ENCODE peak calls at places on chromosomes 3 and 15, in seven cellular contexts. W is transverse colon; Z is CD8-positive, alpha-beta memory T cell; D is uterus; S is heart left ventricle; Y is GM23248; U is mucosa of descending colon. Q is an unnamed sample. For H3K4me1, the result is how much of the 10 kb centered on the place peaks cover.

GRCh38 chr3:141875893-141876380 is 506 bp upstream of the ATP1B3 start:
- DNase-seq in U (no peak), D (no peak), W (peak), Y (peak), Z (peak), S (peak), Q (peak)

GRCh38 chr3:148600902-148601765 is 96.6 kb upstream of the AGTR1 start:
- DNase-seq in Z (no peak), U (peak), Y (no peak), W (peak), S (no peak), D (no peak), Q (peak)

GRCh38 chr3:194273396-194274310 is 77.5 kb downstream of the CPN2 start:
- DNase-seq in U (no peak), D (peak), Y (no peak), Z (no peak), W (no peak), S (no peak), Q (no peak)

GRCh38 chr3:105448338-105448982 is 81.8 kb downstream of the ALCAM start:
- DNase-seq in D (no peak), S (no peak), U (no peak), W (no peak), Z (no peak), Y (peak), Q (no peak)

GRCh38 chr3:159045279-159045678 is 243.4 kb downstream of the MFSD1 start:
- DNase-seq in W (no peak), S (no peak), Z (no peak), Y (no peak), U (no peak), D (no peak), Q (no peak)

GRCh38 chr3:15148614-15149013 is 49.7 kb upstream of the RBSN start:
- DNase-seq in Z (no peak), S (no peak), U (no peak), Y (peak), D (peak), W (no peak), Q (peak)

GRCh38 chr3:150073031-150073430 is 102.3 kb upstream of the PFN2 start:
- DNase-seq in Z (no peak), W (no peak), U (no peak), S (no peak), D (no peak), Y (peak), Q (no peak)

GRCh38 chr3:193704431-193704830 is 111.4 kb downstream of the OPA1 start:
- DNase-seq in S (no peak), W (no peak), Z (no peak), U (no peak), D (no peak), Y (no peak), Q (no peak)

GRCh38 chr3:138995706-138996105 is 10.4 kb downstream of the PRR23A start:
- DNase-seq in Z (no peak), Y (no peak), W (no peak), S (no peak), D (no peak), U (no peak), Q (no peak)

GRCh38 chr3:188881954-188882641 is 289.7 kb upstream of the TPRG1 start:
- DNase-seq in S (no peak), D (no peak), Y (peak), Z (no peak), W (no peak), U (no peak), Q (no peak)

GRCh38 chr15:88838667-88839066 is 35.4 kb downstream of the ACAN start:
- DNase-seq in S (no peak), W (no peak), Z (no peak), Y (no peak), D (no peak), U (no peak), Q (no peak)

GRCh38 chr3:132789959-132790358 is 67.8 kb upstream of the NPHP3 start:
- DNase-seq in Y (no peak), S (no peak), D (no peak), W (no peak), Z (no peak), U (no peak), Q (no peak)

GRCh38 chr3:149547413-149547812 is 72.9 kb downstream of the TM4SF4 start:
- DNase-seq in Y (peak), U (no peak), W (peak), Z (no peak), S (no peak), D (peak), Q (peak)

GRCh38 chr3:37290551-37290950 is 116.2 kb upstream of the LRRFIP2 start:
- DNase-seq in Z (no peak), Y (peak), D (no peak), U (no peak), W (no peak), S (no peak), Q (no peak)

GRCh38 chr15:98150084-98150483 is 189.6 kb downstream of the ARRDC4 start:
- DNase-seq in Z (no peak), S (no peak), U (no peak), W (no peak), D (no peak), Y (no peak), Q (no peak)

GRCh38 chr15:99741835-99742234 is 8.6 kb upstream of the LYSMD4 start:
- DNase-seq in D (no peak), U (no peak), Z (no peak), S (no peak), Y (no peak), W (no peak), Q (no peak)

GRCh38 chr3:194852836-194853508 is 167.3 kb downstream of the FAM43A start:
- DNase-seq in Y (no peak), W (no peak), S (no peak), D (no peak), U (no peak), Z (no peak), Q (no peak)

GRCh38 chr15:67433495-67434099 is 87.3 kb upstream of the C15orf61 start:
- DNase-seq in U (peak), D (peak), Y (peak), Z (no peak), S (no peak), W (peak), Q (peak)

GRCh38 chr3:46953265-46954010 is 23.1 kb downstream of the CCDC12 start:
- DNase-seq in Y (no peak), S (peak), W (peak), Z (peak), U (no peak), D (no peak), Q (no peak)

GRCh38 chr3:188091746-188092145 is 62.2 kb upstream of the LPP start:
- DNase-seq in U (no peak), Y (no peak), Z (no peak), W (no peak), S (no peak), D (no peak), Q (no peak)

GRCh38 chr3:162677475-162677874 is 1180.9 kb downstream of the OTOL1 start:
- DNase-seq in Y (no peak), W (no peak), D (no peak), U (no peak), Z (no peak), S (no peak), Q (no peak)

GRCh38 chr15:48802867-48803266 is 8.0 kb downstream of the CEP152 start:
- DNase-seq in Z (no peak), D (no peak), U (no peak), W (no peak), S (no peak), Y (peak), Q (no peak)

GRCh38 chr3:186732169-186732766 is 15.1 kb downstream of the KNG1 start:
- DNase-seq in D (no peak), U (no peak), W (no peak), Y (no peak), S (no peak), Z (no peak), Q (no peak)

GRCh38 chr3:55203006-55203405 is 275.1 kb upstream of the LRTM1 start:
- DNase-seq in Y (peak), U (no peak), D (no peak), Z (no peak), W (no peak), S (no peak), Q (no peak)

GRCh38 chr3:186746008-186746407 is 28.8 kb downstream of the KNG1 start:
- DNase-seq in Y (peak), Z (no peak), W (peak), D (no peak), U (peak), S (no peak), Q (peak)

GRCh38 chr3:12716605-12717121 is 42.4 kb downstream of the TMEM40 start:
- DNase-seq in U (no peak), S (no peak), W (no peak), Y (no peak), D (no peak), Z (no peak), Q (no peak)

GRCh38 chr3:130925628-130926027 is 31.7 kb downstream of the ATP2C1 start:
- DNase-seq in S (no peak), D (no peak), U (no peak), W (no peak), Y (peak), Z (no peak), Q (no peak)

GRCh38 chr3:110859993-110860392 is 211.6 kb upstream of the NECTIN3 start:
- DNase-seq in S (no peak), Y (no peak), W (no peak), D (no peak), Z (no peak), U (no peak), Q (no peak)

GRCh38 chr3:171790574-171790897 is 19.7 kb downstream of the PLD1 start:
- DNase-seq in D (no peak), W (no peak), S (no peak), U (no peak), Y (no peak), Z (no peak), Q (no peak)

GRCh38 chr3:46191730-46192129 is 16.4 kb downstream of the CCR1 start:
- DNase-seq in Z (no peak), D (no peak), U (no peak), Y (no peak), S (no peak), W (no peak), Q (no peak)

GRCh38 chr3:71254658-71255057 is 328.9 kb downstream of the FOXP1 start:
- DNase-seq in W (no peak), D (no peak), Y (peak), S (no peak), Z (no peak), U (no peak), Q (no peak)

GRCh38 chr3:141055136-141055535 is 4.0 kb downstream of the SPSB4 start:
- DNase-seq in W (no peak), Y (no peak), U (no peak), D (no peak), S (no peak), Z (no peak), Q (no peak)

GRCh38 chr3:159620873-159621272 is 367.8 kb upstream of the IL12A start:
- DNase-seq in D (no peak), S (no peak), W (no peak), Z (no peak), Y (peak), U (no peak), Q (no peak)

GRCh38 chr3:178193846-178194245 is 342.4 kb upstream of the KCNMB2 start:
- DNase-seq in Y (no peak), U (no peak), W (no peak), Z (no peak), S (no peak), D (no peak), Q (no peak)

GRCh38 chr3:143306419-143306818 is 186.8 kb downstream of the CHST2 start:
- DNase-seq in W (peak), Z (no peak), Y (no peak), D (no peak), S (no peak), U (peak), Q (no peak)

GRCh38 chr15:34837246-34838016 is 42.1 kb upstream of the ACTC1 start:
- DNase-seq in U (no peak), W (no peak), D (no peak), Z (no peak), Y (peak), S (no peak), Q (no peak)

GRCh38 chr3:166265153-166265552 is 427.9 kb upstream of the BCHE start:
- DNase-seq in S (no peak), U (no peak), D (no peak), Z (no peak), W (no peak), Y (no peak), Q (no peak)

GRCh38 chr3:196981657-196982056 is 13.0 kb upstream of the PIGZ start:
- DNase-seq in D (no peak), Z (no peak), Y (no peak), U (no peak), W (no peak), S (no peak), Q (no peak)

GRCh38 chr3:128348805-128349531 is 117.7 kb downstream of the DNAJB8 start:
- DNase-seq in S (no peak), D (no peak), Z (no peak), Y (peak), U (no peak), W (no peak), Q (peak)

DNA sequence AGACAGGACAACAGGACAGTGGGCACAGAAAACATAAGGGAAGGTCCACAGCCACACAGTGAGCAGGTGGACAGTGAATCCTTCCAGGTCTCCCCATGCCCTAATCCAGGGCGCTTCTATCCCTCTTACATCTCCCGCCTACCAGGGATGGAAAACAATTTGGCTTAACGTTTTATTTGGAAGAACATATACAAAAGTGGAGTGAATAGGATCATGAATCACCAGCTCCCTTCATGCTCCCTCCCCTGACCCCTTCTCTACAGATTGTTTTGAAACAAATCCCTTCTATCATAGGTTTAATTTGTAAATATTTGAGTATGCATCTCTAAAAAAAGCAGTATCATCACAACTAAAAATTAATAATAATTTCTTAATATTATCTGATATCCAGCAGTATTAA is 52.5 kb downstream of the CLDN11 start:
- DNase-seq in U (no peak), Y (peak), S (no peak), W (no peak), Z (no peak), D (no peak), Q (no peak)
- H3K4me1 ChIP-seq in U (under half), Y (under half), S (under half), W (under half), Z (under half), D (under half), Q (under half)

DNA sequence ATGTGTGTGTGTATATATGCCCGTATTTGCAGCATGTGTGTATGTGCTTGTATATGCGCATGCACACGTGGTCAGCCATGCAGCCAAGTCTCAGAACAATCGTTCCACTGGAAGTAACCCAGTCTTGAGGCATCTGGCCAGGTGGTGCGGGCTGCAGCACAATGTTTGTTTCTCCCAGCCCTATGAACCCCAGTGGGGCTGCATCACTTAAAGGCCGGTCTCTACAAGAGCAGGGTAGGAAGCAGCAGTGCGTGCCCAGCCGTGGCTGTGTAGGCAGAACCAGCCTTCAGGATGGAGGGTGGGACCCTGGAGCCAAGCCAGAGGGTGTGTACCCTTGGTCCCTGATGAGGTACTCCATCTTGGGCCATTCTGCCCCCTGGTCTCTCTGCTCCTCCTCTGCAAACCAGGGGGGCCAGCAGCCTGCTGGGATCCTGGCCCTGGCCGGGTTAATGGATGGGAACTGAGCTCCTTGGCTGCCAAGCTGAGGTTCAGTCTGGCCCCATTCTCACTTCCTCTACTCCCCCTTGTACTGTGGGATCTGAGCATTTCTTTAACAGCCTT is 11.8 kb downstream of the KLF13 start:
- DNase-seq in D (peak), W (no peak), U (no peak), Z (no peak), Y (no peak), S (peak), Q (peak)
- H3K4me1 ChIP-seq in D (under half), W (half or more), U (half or more), Z (half or more), Y (under half), S (half or more), Q (half or more)

GRCh38 chr3:190699784-190700183 is 162.7 kb downstream of the GMNC start:
- DNase-seq in D (no peak), W (no peak), U (no peak), Y (no peak), Z (no peak), S (no peak), Q (no peak)
- H3K4me1 ChIP-seq in D (under half), W (under half), U (under half), Y (under half), Z (under half), S (under half), Q (under half)

DNA sequence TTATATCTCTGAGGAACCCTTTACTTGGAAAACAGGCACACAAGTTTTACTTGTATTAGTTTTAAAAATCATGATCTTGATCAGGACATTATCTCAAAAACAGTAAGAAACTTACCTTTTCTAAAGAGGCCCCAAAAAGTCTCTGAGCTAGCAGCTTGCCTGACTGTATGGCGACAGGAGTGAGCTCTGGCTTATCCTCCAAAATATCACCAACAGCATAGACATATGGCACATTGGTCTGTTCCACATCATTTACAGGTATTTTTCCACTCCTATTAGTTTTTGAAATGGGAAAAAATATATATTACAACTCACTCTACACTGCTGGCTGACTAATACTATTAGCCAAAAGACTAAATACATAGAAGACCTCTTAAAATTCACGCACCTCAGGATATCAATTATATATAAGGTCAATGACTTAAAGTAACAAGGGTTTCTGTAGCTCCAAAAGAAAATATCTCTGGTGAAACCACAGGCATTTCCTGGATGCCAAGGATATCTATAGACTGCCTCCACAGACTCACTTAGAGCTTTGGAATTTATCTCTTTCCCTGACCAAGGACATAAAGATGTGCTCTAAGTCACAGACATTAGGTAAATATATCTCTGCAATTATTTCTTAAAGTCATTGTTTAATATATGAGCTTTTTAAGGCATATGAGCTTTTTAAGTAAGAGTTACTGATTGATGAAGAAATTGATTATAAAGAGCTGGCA is 33.1 kb downstream of the TXNRD3 start:
- DNase-seq in W (no peak), Y (peak), S (no peak), D (no peak), U (no peak), Z (no peak), Q (no peak)
- H3K4me1 ChIP-seq in W (under half), Y (under half), S (under half), D (under half), U (under half), Z (under half), Q (under half)

DNA sequence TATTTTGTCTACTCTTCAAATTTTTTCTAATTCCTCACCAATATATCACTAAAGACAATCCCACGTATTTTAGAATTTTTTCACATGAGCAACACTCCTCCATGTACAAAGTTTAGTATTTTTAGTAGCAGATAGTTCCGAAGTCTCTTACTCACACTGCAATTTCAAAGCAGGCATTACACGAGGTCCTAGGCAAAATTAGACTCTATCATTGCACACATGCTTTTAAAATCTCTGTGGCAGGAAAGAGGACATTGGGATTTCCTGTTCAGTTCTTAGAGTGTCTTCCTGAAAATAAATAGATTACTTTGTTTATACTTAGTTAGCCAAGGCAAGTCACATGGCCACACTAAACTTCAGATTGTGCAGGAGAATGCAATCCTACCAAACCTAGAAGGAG is 847.7 kb downstream of the ROBO2 start:
- DNase-seq in U (no peak), Y (no peak), Z (no peak), D (no peak), W (no peak), S (no peak), Q (no peak)
- H3K4me1 ChIP-seq in U (under half), Y (under half), Z (under half), D (under half), W (under half), S (under half), Q (under half)

GRCh38 chr3:49663831-49664230 is 10.3 kb upstream of the APEH start:
- DNase-seq in S (no peak), W (no peak), Z (no peak), D (no peak), Y (no peak), U (no peak), Q (no peak)

GRCh38 chr3:49659756-49660155 is 14.4 kb upstream of the APEH start:
- DNase-seq in W (no peak), Z (no peak), S (no peak), D (no peak), Y (no peak), U (no peak), Q (no peak)

GRCh38 chr3:49662720-49663413 is 11.3 kb upstream of the APEH start:
- DNase-seq in W (no peak), D (no peak), U (no peak), Y (no peak), Z (no peak), S (no peak), Q (no peak)

GRCh38 chr3:49661281-49661680 is 12.9 kb upstream of the APEH start:
- DNase-seq in W (no peak), Y (peak), S (no peak), Z (no peak), U (no peak), D (no peak), Q (peak)

DNA sequence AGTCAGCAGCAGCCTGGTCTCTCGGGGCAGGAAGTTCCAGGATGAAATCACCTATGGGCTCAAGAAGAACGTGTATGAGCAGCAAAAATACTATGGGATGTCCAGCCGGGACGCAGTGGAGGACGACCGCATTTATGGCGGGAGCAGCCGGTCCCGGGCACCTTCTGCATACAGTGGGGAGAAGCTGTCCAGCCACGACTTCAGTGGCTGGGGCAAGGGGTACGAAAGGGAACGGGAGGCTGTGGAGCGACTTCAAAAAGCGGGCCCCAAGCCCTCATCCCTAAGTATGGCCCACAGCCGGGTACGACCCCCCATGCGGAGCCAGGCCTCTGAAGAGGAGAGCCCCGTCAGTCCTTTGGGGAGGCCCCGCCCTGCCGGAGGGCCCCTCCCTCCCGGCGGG is 12.1 kb upstream of the APEH start:
- DNase-seq in U (no peak), Z (no peak), W (no peak), Y (no peak), D (no peak), S (no peak), Q (no peak)
- H3K4me1 ChIP-seq in U (under half), Z (under half), W (under half), Y (under half), D (under half), S (under half), Q (under half)

GRCh38 chr3:45179163-45179562 is 33.0 kb upstream of the CDCP1 start:
- DNase-seq in D (no peak), U (no peak), S (no peak), Y (no peak), W (no peak), Z (no peak), Q (no peak)
- H3K4me1 ChIP-seq in D (under half), U (under half), S (under half), Y (under half), W (under half), Z (under half), Q (under half)